ENCODE peak calls at places on chromosome 16, in nine cellular contexts. One of them, this sample, is unnamed.

GRCh38 chr16:88357306-88358032 is 25.3 kb upstream of the ZNF469 start:
- DNase-seq in mucosa of gallbladder: no peak
- DNase-seq in GM20000: no peak
- DNase-seq in WERI-Rb-1: no peak
- DNase-seq in GM12892: no peak
- DNase-seq in HAP-1: no peak
- DNase-seq in CD8-positive, alpha-beta T cell: no peak
- DNase-seq in heart left ventricle: peak
- DNase-seq in stimulated activated CD4-positive, alpha-beta T cell treated with anti-CD3 and anti-CD28 coated beads, Interleukin-15, amount 100 ng/mL, for 1 hour: no peak
- DNase-seq in this sample: no peak

GRCh38 chr16:57306676-57307341 is 22.3 kb upstream of the PLLP start:
- DNase-seq in mucosa of gallbladder: no peak
- DNase-seq in GM20000: no peak
- DNase-seq in WERI-Rb-1: no peak
- DNase-seq in GM12892: no peak
- DNase-seq in HAP-1: no peak
- DNase-seq in CD8-positive, alpha-beta T cell: no peak
- DNase-seq in heart left ventricle: peak
- DNase-seq in stimulated activated CD4-positive, alpha-beta T cell treated with anti-CD3 and anti-CD28 coated beads, Interleukin-15, amount 100 ng/mL, for 1 hour: no peak
- DNase-seq in this sample: no peak

GRCh38 chr16:75679366-75679765 is 2.6 kb upstream of the CPHXL2 start:
- DNase-seq in mucosa of gallbladder: no peak
- DNase-seq in GM20000: no peak
- DNase-seq in WERI-Rb-1: no peak
- DNase-seq in GM12892: no peak
- DNase-seq in HAP-1: no peak
- DNase-seq in CD8-positive, alpha-beta T cell: no peak
- DNase-seq in heart left ventricle: no peak
- DNase-seq in stimulated activated CD4-positive, alpha-beta T cell treated with anti-CD3 and anti-CD28 coated beads, Interleukin-15, amount 100 ng/mL, for 1 hour: no peak
- DNase-seq in this sample: no peak

GRCh38 chr16:58024673-58025350 is 742 bp upstream of the MMP15 start:
- DNase-seq in mucosa of gallbladder: peak
- DNase-seq in GM20000: peak
- DNase-seq in WERI-Rb-1: peak
- DNase-seq in GM12892: no peak
- DNase-seq in HAP-1: no peak
- DNase-seq in CD8-positive, alpha-beta T cell: no peak
- DNase-seq in heart left ventricle: peak
- DNase-seq in stimulated activated CD4-positive, alpha-beta T cell treated with anti-CD3 and anti-CD28 coated beads, Interleukin-15, amount 100 ng/mL, for 1 hour: peak
- DNase-seq in this sample: no peak

GRCh38 chr16:70437017-70437581 is 1.8 kb downstream of the ST3GAL2 start:
- DNase-seq in mucosa of gallbladder: no peak
- DNase-seq in GM20000: no peak
- DNase-seq in WERI-Rb-1: peak
- DNase-seq in GM12892: no peak
- DNase-seq in HAP-1: peak
- DNase-seq in CD8-positive, alpha-beta T cell: no peak
- DNase-seq in heart left ventricle: no peak
- DNase-seq in stimulated activated CD4-positive, alpha-beta T cell treated with anti-CD3 and anti-CD28 coated beads, Interleukin-15, amount 100 ng/mL, for 1 hour: no peak
- DNase-seq in this sample: no peak

GRCh38 chr16:58063377-58064076 is 38.0 kb downstream of the MMP15 start:
- DNase-seq in mucosa of gallbladder: no peak
- DNase-seq in GM20000: no peak
- DNase-seq in WERI-Rb-1: no peak
- DNase-seq in GM12892: no peak
- DNase-seq in HAP-1: no peak
- DNase-seq in CD8-positive, alpha-beta T cell: no peak
- DNase-seq in heart left ventricle: no peak
- DNase-seq in stimulated activated CD4-positive, alpha-beta T cell treated with anti-CD3 and anti-CD28 coated beads, Interleukin-15, amount 100 ng/mL, for 1 hour: no peak
- DNase-seq in this sample: no peak

GRCh38 chr16:13999071-13999894 is 71.8 kb upstream of the MRTFB start:
- DNase-seq in mucosa of gallbladder: no peak
- DNase-seq in GM20000: peak
- DNase-seq in WERI-Rb-1: no peak
- DNase-seq in GM12892: no peak
- DNase-seq in HAP-1: no peak
- DNase-seq in CD8-positive, alpha-beta T cell: no peak
- DNase-seq in heart left ventricle: no peak
- DNase-seq in stimulated activated CD4-positive, alpha-beta T cell treated with anti-CD3 and anti-CD28 coated beads, Interleukin-15, amount 100 ng/mL, for 1 hour: no peak
- DNase-seq in this sample: no peak

GRCh38 chr16:21260870-21261791 is 17.0 kb downstream of the CRYM start:
- DNase-seq in mucosa of gallbladder: peak
- DNase-seq in GM20000: no peak
- DNase-seq in WERI-Rb-1: no peak
- DNase-seq in GM12892: no peak
- DNase-seq in HAP-1: no peak
- DNase-seq in CD8-positive, alpha-beta T cell: no peak
- DNase-seq in heart left ventricle: no peak
- DNase-seq in stimulated activated CD4-positive, alpha-beta T cell treated with anti-CD3 and anti-CD28 coated beads, Interleukin-15, amount 100 ng/mL, for 1 hour: no peak
- DNase-seq in this sample: no peak